ENCODE peak calls at places on chromosomes 11 and 22, in seven cellular contexts. One of them, this sample, is unnamed. For H3K4me1, the result is how much of the 10 kb centered on the place peaks cover.

GRCh38 chr11:116107229-116107628 is 603.0 kb upstream of the CADM1 start:
- DNase-seq in endothelial cell of umbilical vein: no peak
- DNase-seq in colonic mucosa: no peak
- DNase-seq in PC-3: no peak
- DNase-seq in fibroblast of lung: no peak
- DNase-seq in IMR-90: no peak
- DNase-seq in SK-N-SH: no peak
- DNase-seq in this sample: no peak

GRCh38 chr11:72573380-72573949 is 100.8 kb downstream of the PDE2A start:
- DNase-seq in fibroblast of lung: peak
- DNase-seq in endothelial cell of umbilical vein: peak
- DNase-seq in IMR-90: peak
- DNase-seq in colonic mucosa: no peak
- DNase-seq in PC-3: peak
- DNase-seq in SK-N-SH: peak
- DNase-seq in this sample: no peak

GRCh38 chr11:85810871-85811611 is at the start of gene SYTL2:
- DNase-seq in IMR-90: peak
- DNase-seq in PC-3: peak
- DNase-seq in fibroblast of lung: peak
- DNase-seq in SK-N-SH: peak
- DNase-seq in endothelial cell of umbilical vein: peak
- DNase-seq in colonic mucosa: peak
- DNase-seq in this sample: peak

GRCh38 chr11:117705866-117706265 is 91.2 kb downstream of the DSCAML1 start:
- DNase-seq in endothelial cell of umbilical vein: no peak
- DNase-seq in SK-N-SH: no peak
- DNase-seq in PC-3: no peak
- DNase-seq in colonic mucosa: no peak
- DNase-seq in fibroblast of lung: no peak
- DNase-seq in IMR-90: no peak
- DNase-seq in this sample: no peak

GRCh38 chr11:123483465-123483864 is 53.4 kb downstream of the GRAMD1B start:
- DNase-seq in fibroblast of lung: no peak
- DNase-seq in SK-N-SH: no peak
- DNase-seq in endothelial cell of umbilical vein: no peak
- DNase-seq in IMR-90: no peak
- DNase-seq in colonic mucosa: no peak
- DNase-seq in PC-3: no peak
- DNase-seq in this sample: no peak

GRCh38 chr11:102306048-102306575 is 11.2 kb upstream of the BIRC3 start:
- DNase-seq in colonic mucosa: peak
- DNase-seq in PC-3: peak
- DNase-seq in IMR-90: no peak
- DNase-seq in fibroblast of lung: peak
- DNase-seq in SK-N-SH: peak
- DNase-seq in endothelial cell of umbilical vein: no peak
- DNase-seq in this sample: peak

GRCh38 chr11:70326365-70326803 is 55.9 kb downstream of the PPFIA1 start:
- DNase-seq in colonic mucosa: peak
- DNase-seq in SK-N-SH: no peak
- DNase-seq in fibroblast of lung: no peak
- DNase-seq in endothelial cell of umbilical vein: no peak
- DNase-seq in PC-3: no peak
- DNase-seq in IMR-90: peak
- DNase-seq in this sample: no peak

GRCh38 chr11:18536195-18536594 is 9.5 kb upstream of the TSG101 start:
- DNase-seq in IMR-90: no peak
- DNase-seq in SK-N-SH: no peak
- DNase-seq in colonic mucosa: no peak
- DNase-seq in PC-3: peak
- DNase-seq in fibroblast of lung: no peak
- DNase-seq in endothelial cell of umbilical vein: no peak
- DNase-seq in this sample: no peak

GRCh38 chr22:47647720-47648119 is 885.3 kb downstream of the TBC1D22A start:
- DNase-seq in colonic mucosa: no peak
- DNase-seq in SK-N-SH: no peak
- DNase-seq in fibroblast of lung: no peak
- DNase-seq in endothelial cell of umbilical vein: no peak
- DNase-seq in PC-3: no peak
- DNase-seq in IMR-90: no peak
- DNase-seq in this sample: no peak

GRCh38 chr11:102204174-102204573 is 93.9 kb downstream of the YAP1 start:
- DNase-seq in IMR-90: no peak
- DNase-seq in endothelial cell of umbilical vein: no peak
- DNase-seq in fibroblast of lung: no peak
- DNase-seq in SK-N-SH: no peak
- DNase-seq in colonic mucosa: no peak
- DNase-seq in PC-3: peak
- DNase-seq in this sample: no peak

GRCh38 chr11:59918494-59918893 is 19.7 kb upstream of the OOSP1 start:
- DNase-seq in PC-3: peak
- DNase-seq in fibroblast of lung: peak
- DNase-seq in SK-N-SH: no peak
- DNase-seq in endothelial cell of umbilical vein: no peak
- DNase-seq in IMR-90: no peak
- DNase-seq in colonic mucosa: no peak
- DNase-seq in this sample: no peak

GRCh38 chr11:96288915-96289314 is 54.1 kb downstream of the MAML2 start:
- DNase-seq in endothelial cell of umbilical vein: no peak
- DNase-seq in colonic mucosa: no peak
- DNase-seq in IMR-90: no peak
- DNase-seq in PC-3: no peak
- DNase-seq in fibroblast of lung: no peak
- DNase-seq in SK-N-SH: no peak
- DNase-seq in this sample: no peak

GRCh38 chr11:23314162-23314561 is 453.9 kb upstream of the CCDC179 start:
- DNase-seq in IMR-90: no peak
- DNase-seq in SK-N-SH: no peak
- DNase-seq in fibroblast of lung: no peak
- DNase-seq in endothelial cell of umbilical vein: peak
- DNase-seq in PC-3: no peak
- DNase-seq in colonic mucosa: no peak
- DNase-seq in this sample: no peak

GRCh38 chr11:12704049-12704448 is 29.8 kb downstream of the TEAD1 start:
- DNase-seq in PC-3: peak
- DNase-seq in endothelial cell of umbilical vein: peak
- DNase-seq in IMR-90: peak
- DNase-seq in SK-N-SH: no peak
- DNase-seq in colonic mucosa: no peak
- DNase-seq in fibroblast of lung: peak
- DNase-seq in this sample: no peak

GRCh38 chr22:40156001-40156516 is 21.7 kb upstream of the TNRC6B start:
- DNase-seq in colonic mucosa: peak
- DNase-seq in PC-3: peak
- DNase-seq in IMR-90: peak
- DNase-seq in endothelial cell of umbilical vein: peak
- DNase-seq in fibroblast of lung: peak
- DNase-seq in SK-N-SH: no peak
- DNase-seq in this sample: no peak

GRCh38 chr11:110176366-110177056 is 83.3 kb downstream of the ZC3H12C start:
- DNase-seq in PC-3: peak
- DNase-seq in colonic mucosa: no peak
- DNase-seq in SK-N-SH: no peak
- DNase-seq in IMR-90: peak
- DNase-seq in endothelial cell of umbilical vein: no peak
- DNase-seq in fibroblast of lung: peak
- DNase-seq in this sample: no peak

GRCh38 chr11:14894657-14895598 is 2.9 kb upstream of the CYP2R1 start:
- DNase-seq in PC-3: no peak
- DNase-seq in fibroblast of lung: no peak
- DNase-seq in IMR-90: peak
- DNase-seq in endothelial cell of umbilical vein: peak
- DNase-seq in SK-N-SH: no peak
- DNase-seq in colonic mucosa: no peak
- DNase-seq in this sample: peak

GRCh38 chr22:29795663-29796062 is 28.5 kb downstream of the UQCR10 start:
- DNase-seq in colonic mucosa: no peak
- DNase-seq in fibroblast of lung: no peak
- DNase-seq in endothelial cell of umbilical vein: no peak
- DNase-seq in PC-3: no peak
- DNase-seq in IMR-90: no peak
- DNase-seq in SK-N-SH: no peak
- DNase-seq in this sample: no peak

GRCh38 chr11:93541884-93542752 is 1.1 kb downstream of the SMCO4 start:
- DNase-seq in SK-N-SH: peak
- DNase-seq in PC-3: peak
- DNase-seq in endothelial cell of umbilical vein: peak
- DNase-seq in colonic mucosa: peak
- DNase-seq in fibroblast of lung: peak
- DNase-seq in IMR-90: peak
- DNase-seq in this sample: peak

GRCh38 chr11:78350646-78351165 is 66.9 kb downstream of the GAB2 start:
- DNase-seq in SK-N-SH: no peak
- DNase-seq in endothelial cell of umbilical vein: peak
- DNase-seq in PC-3: no peak
- DNase-seq in IMR-90: peak
- DNase-seq in fibroblast of lung: peak
- DNase-seq in colonic mucosa: peak
- DNase-seq in this sample: no peak

GRCh38 chr11:68315581-68315920 is 3.2 kb downstream of the LRP5 start:
- DNase-seq in SK-N-SH: peak
- DNase-seq in colonic mucosa: peak
- DNase-seq in PC-3: no peak
- DNase-seq in fibroblast of lung: no peak
- DNase-seq in endothelial cell of umbilical vein: no peak
- DNase-seq in IMR-90: no peak
- DNase-seq in this sample: no peak
- H3K4me1 ChIP-seq in SK-N-SH: under half
- H3K4me1 ChIP-seq in colonic mucosa: under half
- H3K4me1 ChIP-seq in PC-3: under half
- H3K4me1 ChIP-seq in fibroblast of lung: under half
- H3K4me1 ChIP-seq in endothelial cell of umbilical vein: under half
- H3K4me1 ChIP-seq in IMR-90: under half
- H3K4me1 ChIP-seq in this sample: under half

DNA sequence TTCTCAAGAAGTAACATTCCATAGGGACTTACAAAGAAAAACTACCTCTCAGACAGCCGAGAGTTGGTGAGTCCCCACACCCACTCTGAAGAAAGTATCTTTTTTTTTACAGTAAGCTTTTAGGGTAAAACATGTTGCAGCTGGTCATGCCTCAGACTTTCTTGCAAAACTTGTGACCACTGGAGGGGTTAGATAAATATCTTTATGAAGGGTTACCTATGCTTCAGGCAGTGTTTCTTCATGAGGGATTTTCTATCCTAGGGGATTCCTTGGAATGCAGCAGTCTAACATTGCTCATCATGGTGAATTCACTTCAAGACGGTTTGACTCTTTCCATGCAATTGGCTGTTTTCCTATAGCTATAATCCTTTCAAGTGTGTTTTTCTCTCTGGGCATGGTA is 20.8 kb upstream of the SNX19 start:
- DNase-seq in endothelial cell of umbilical vein: no peak
- DNase-seq in IMR-90: no peak
- DNase-seq in SK-N-SH: no peak
- DNase-seq in colonic mucosa: no peak
- DNase-seq in PC-3: no peak
- DNase-seq in fibroblast of lung: no peak
- DNase-seq in this sample: no peak
- TF ChIP-seq CTCF in endothelial cell of umbilical vein: no peak
- TF ChIP-seq CTCF in IMR-90: no peak
- TF ChIP-seq CTCF in SK-N-SH: no peak
- TF ChIP-seq CTCF in colonic mucosa: no peak
- TF ChIP-seq CTCF in PC-3: no peak
- TF ChIP-seq CTCF in fibroblast of lung: no peak
- TF ChIP-seq CTCF in this sample: no peak

DNA sequence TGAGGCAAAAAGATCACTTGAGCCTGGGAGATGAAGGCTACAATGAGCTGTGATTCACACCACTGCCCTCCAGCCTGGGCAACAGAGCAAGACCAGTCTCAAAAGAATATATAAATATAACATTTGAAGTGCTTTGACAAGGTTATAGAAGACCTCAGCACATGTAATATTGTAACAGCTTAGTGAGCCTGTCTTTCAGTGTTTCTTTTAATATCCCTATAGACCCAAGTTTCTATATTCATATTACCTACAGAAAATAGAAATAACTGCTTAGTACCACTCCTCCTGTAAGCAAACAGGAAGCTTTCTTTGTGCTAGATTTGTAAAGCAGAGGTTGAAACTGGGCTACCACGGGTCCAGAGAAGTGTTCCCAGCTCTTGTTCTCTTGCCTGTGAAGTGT is 68.3 kb downstream of the PPP2R1B start:
- DNase-seq in SK-N-SH: no peak
- DNase-seq in PC-3: no peak
- DNase-seq in endothelial cell of umbilical vein: no peak
- DNase-seq in fibroblast of lung: no peak
- DNase-seq in IMR-90: no peak
- DNase-seq in colonic mucosa: no peak
- DNase-seq in this sample: no peak
- H3K9ac ChIP-seq in SK-N-SH: no peak
- H3K9ac ChIP-seq in PC-3: no peak
- H3K9ac ChIP-seq in endothelial cell of umbilical vein: no peak
- H3K9ac ChIP-seq in fibroblast of lung: no peak
- H3K9ac ChIP-seq in IMR-90: no peak
- H3K9ac ChIP-seq in colonic mucosa: no peak
- H3K9ac ChIP-seq in this sample: no peak

GRCh38 chr11:16969010-16970004 is 44.9 kb downstream of the PLEKHA7 start:
- DNase-seq in colonic mucosa: peak
- DNase-seq in PC-3: no peak
- DNase-seq in IMR-90: no peak
- DNase-seq in fibroblast of lung: no peak
- DNase-seq in endothelial cell of umbilical vein: no peak
- DNase-seq in SK-N-SH: peak
- DNase-seq in this sample: no peak

GRCh38 chr11:16978021-16978370 is 36.2 kb downstream of the PLEKHA7 start:
- DNase-seq in PC-3: no peak
- DNase-seq in IMR-90: no peak
- DNase-seq in SK-N-SH: no peak
- DNase-seq in endothelial cell of umbilical vein: no peak
- DNase-seq in colonic mucosa: no peak
- DNase-seq in fibroblast of lung: no peak
- DNase-seq in this sample: no peak

GRCh38 chr11:16977136-16978020 is 36.8 kb downstream of the PLEKHA7 start:
- DNase-seq in colonic mucosa: peak
- DNase-seq in endothelial cell of umbilical vein: no peak
- DNase-seq in IMR-90: no peak
- DNase-seq in PC-3: no peak
- DNase-seq in fibroblast of lung: no peak
- DNase-seq in SK-N-SH: no peak
- DNase-seq in this sample: no peak

GRCh38 chr11:16976360-16976759 is 37.9 kb downstream of the PLEKHA7 start:
- DNase-seq in fibroblast of lung: no peak
- DNase-seq in PC-3: no peak
- DNase-seq in colonic mucosa: no peak
- DNase-seq in IMR-90: no peak
- DNase-seq in SK-N-SH: no peak
- DNase-seq in endothelial cell of umbilical vein: no peak
- DNase-seq in this sample: no peak

GRCh38 chr11:16973565-16973964 is 40.6 kb downstream of the PLEKHA7 start:
- DNase-seq in fibroblast of lung: no peak
- DNase-seq in IMR-90: no peak
- DNase-seq in SK-N-SH: no peak
- DNase-seq in colonic mucosa: no peak
- DNase-seq in PC-3: no peak
- DNase-seq in endothelial cell of umbilical vein: no peak
- DNase-seq in this sample: no peak
- H3K4me1 ChIP-seq in fibroblast of lung: under half
- H3K4me1 ChIP-seq in IMR-90: under half
- H3K4me1 ChIP-seq in SK-N-SH: under half
- H3K4me1 ChIP-seq in colonic mucosa: under half
- H3K4me1 ChIP-seq in PC-3: under half
- H3K4me1 ChIP-seq in endothelial cell of umbilical vein: under half
- H3K4me1 ChIP-seq in this sample: under half

This sample was measured in kidney.